ENCODE peak calls at places on chromosomes 6 and 20, in six cellular contexts. Y, M, N, B, S and V are unnamed samples.

GRCh38 chr6:11536795-11537194 is 754 bp upstream of the TMEM170B start:
- DNase-seq in M (no peak), N (no peak), B (no peak), S (no peak), Y (no peak), V (no peak)

GRCh38 chr6:45661667-45662066 is 283.9 kb upstream of the SUPT3H start:
- DNase-seq in S (no peak), N (no peak), B (no peak), Y (no peak), M (no peak), V (no peak)

GRCh38 chr20:63857751-63858392 is 3.4 kb upstream of the ABHD16B start:
- DNase-seq in M (no peak), Y (peak), B (no peak), N (no peak), S (no peak), V (no peak)

GRCh38 chr6:152087701-152088100 is 280.2 kb downstream of the ESR1 start:
- DNase-seq in M (no peak), Y (no peak), S (no peak), N (no peak), B (no peak), V (no peak)

GRCh38 chr6:29466241-29466640 is 9.3 kb downstream of the OR2H1 start:
- DNase-seq in B (no peak), S (no peak), N (no peak), Y (no peak), M (no peak), V (no peak)

GRCh38 chr6:43930440-43931154 is 160.6 kb downstream of the VEGFA start:
- DNase-seq in Y (peak), B (no peak), N (no peak), S (no peak), M (no peak), V (no peak)

GRCh38 chr6:47302043-47302442 is 7.7 kb downstream of the TNFRSF21 start:
- DNase-seq in S (no peak), N (no peak), M (no peak), Y (no peak), B (no peak), V (no peak)

GRCh38 chr6:41097467-41098090 is 24.8 kb downstream of the NFYA start:
- DNase-seq in M (no peak), N (no peak), S (no peak), B (no peak), Y (no peak), V (no peak)

GRCh38 chr6:17703256-17703694 is 3.5 kb downstream of the NUP153 start:
- DNase-seq in Y (no peak), N (no peak), B (no peak), S (no peak), M (no peak), V (no peak)